ENCODE peak calls at places on chromosomes 1 and 21, in four cellular contexts. O, L, Z and J are unnamed samples.

GRCh38 chr1:26614655-26615411 is 81.0 kb upstream of the ARID1A start:
- DNase-seq in Z (no peak), L (no peak), O (no peak), J (no peak)

GRCh38 chr21:44579056-44579832 is 1.2 kb downstream of the KRTAP10-5 start:
- DNase-seq in O (no peak), L (no peak), Z (no peak), J (no peak)

GRCh38 chr1:59063501-59063900 is 233.4 kb upstream of the FGGY start:
- DNase-seq in L (no peak), Z (no peak), O (no peak), J (no peak)

GRCh38 chr1:29365906-29366670 is 129.8 kb downstream of the PTPRU start:
- DNase-seq in O (no peak), L (no peak), Z (peak; percentile 30), J (no peak)

GRCh38 chr1:41767534-41767933 is 151.2 kb downstream of the HIVEP3 start:
- DNase-seq in Z (peak; percentile 53), O (no peak), L (no peak), J (no peak)

GRCh38 chr1:22143065-22143514 is at the start of gene WNT4:
- DNase-seq in O (peak; percentile 92), Z (no peak), L (peak; percentile 61), J (peak; percentile 42)

GRCh38 chr1:230550428-230550827 is 91.9 kb upstream of the COG2 start:
- DNase-seq in O (no peak), Z (no peak), L (no peak), J (no peak)

GRCh38 chr1:153921080-153921802 is 1.5 kb downstream of the GATAD2B start:
- DNase-seq in O (no peak), Z (no peak), L (no peak), J (no peak)

GRCh38 chr1:154614887-154615286 is 6.9 kb upstream of the ADAR start:
- DNase-seq in O (no peak), L (no peak), Z (no peak), J (no peak)

GRCh38 chr1:9759939-9760338 is 63.8 kb downstream of the CLSTN1 start:
- DNase-seq in Z (no peak), L (no peak), O (no peak), J (no peak)
- H3K27ac ChIP-seq in Z (no peak overlapping the region), L (no peak overlapping the region), O (no peak overlapping the region), J (no peak overlapping the region)

GRCh38 chr1:164801791-164802572 is 243.0 kb downstream of the PBX1 start:
- DNase-seq in L (no peak), Z (no peak), O (no peak), J (no peak)
- TF ChIP-seq CTCF in L (no peak), Z (no peak), O (no peak), J (no peak)

GRCh38 chr1:171243878-171244277 is 4.4 kb upstream of the FMO1 start:
- DNase-seq in L (no peak), Z (no peak), O (no peak), J (no peak)
- TF ChIP-seq EP300 in L (no peak), Z (no peak), O (no peak), J (no peak)

GRCh38 chr1:85398391-85399064 is 66.4 kb downstream of the DDAH1 start:
- DNase-seq in O (no peak), Z (no peak), L (no peak), J (no peak)

GRCh38 chr1:85396194-85396593 is 68.8 kb downstream of the DDAH1 start:
- DNase-seq in L (no peak), O (no peak), Z (no peak), J (no peak)

GRCh38 chr1:85393490-85393889 is 71.5 kb downstream of the DDAH1 start:
- DNase-seq in O (no peak), Z (no peak), L (no peak), J (no peak)

GRCh38 chr1:85394130-85394529 is 70.8 kb downstream of the DDAH1 start:
- DNase-seq in O (no peak), L (no peak), Z (no peak), J (no peak)

GRCh38 chr1:85397490-85398044 is 67.4 kb downstream of the DDAH1 start:
- DNase-seq in L (no peak), O (no peak), Z (no peak), J (no peak)
- H3K27ac ChIP-seq in L (no peak overlapping the region), O (peak overlapping the region; percentile 30), Z (no peak overlapping the region), J (no peak overlapping the region)

GRCh38 chr1:3856923-3857790 is at the start of the genes CEP104 and DFFB:
- DNase-seq in O (peak; percentile 100), Z (peak; percentile 90), L (peak; percentile 93), J (peak; percentile 97)
- TF ChIP-seq CTCF in O (no peak), Z (no peak), L (no peak), J (no peak)

GRCh38 chr1:116375884-116376733 is 3.1 kb downstream of the ATP1A1 start:
- DNase-seq in Z (peak; percentile 93), O (no peak), L (peak; percentile 71), J (peak; percentile 90)

GRCh38 chr1:116379057-116379630 is 6.1 kb downstream of the ATP1A1 start:
- DNase-seq in Z (no peak), O (no peak), L (no peak), J (no peak)

GRCh38 chr1:116376734-116377096 is 3.7 kb downstream of the ATP1A1 start:
- DNase-seq in Z (no peak), L (no peak), O (no peak), J (no peak)

GRCh38 chr1:116379674-116380498 is 6.8 kb downstream of the ATP1A1 start:
- DNase-seq in O (no peak), Z (no peak), L (no peak), J (no peak)

GRCh38 chr1:116377564-116378529 is 4.8 kb downstream of the ATP1A1 start:
- DNase-seq in L (peak; percentile 64), O (peak; percentile 38), Z (peak; percentile 90), J (peak; percentile 39)
- TF ChIP-seq EP300 in L (no peak), O (no peak), Z (no peak), J (no peak)